ENCODE peak calls at places on chromosomes 5 and 9, in nine cellular contexts. T is lower lobe of right lung, D is body of pancreas, A is PC-9, W is left ventricle myocardium inferior, Y is PC-3, S is transverse colon, N is IMR-90, M is A549. E is an unnamed sample. For H3K4me1, the result is how much of the 10 kb centered on the place peaks cover.

GRCh38 chr5:139651863-139652787 is 4.0 kb downstream of the CXXC5 start:
- DNase-seq in M (peak), W (peak), D (peak), N (peak), A (peak), T (peak), Y (peak), S (peak), E (peak)

GRCh38 chr5:138975098-138975847 is 100.1 kb upstream of the LRRTM2 start:
- DNase-seq in T (no peak), M (no peak), A (no peak), N (peak), S (peak), D (peak), W (peak), Y (no peak), E (no peak)

GRCh38 chr5:134436523-134437339 is 25.1 kb upstream of the CDKN2AIPNL start:
- DNase-seq in W (peak), S (peak), N (peak), M (peak), Y (peak), D (peak), T (peak), A (peak), E (no peak)

GRCh38 chr5:71456362-71456743 is 902 bp downstream of the BDP1 start:
- DNase-seq in Y (peak), T (no peak), W (no peak), S (no peak), D (no peak), N (no peak), M (no peak), A (no peak), E (no peak)

GRCh38 chr5:145908206-145908945 is 28.0 kb upstream of the SH3RF2 start:
- DNase-seq in N (no peak), D (no peak), T (no peak), Y (peak), M (peak), A (no peak), S (no peak), W (no peak), E (no peak)

GRCh38 chr9:125492719-125493118 is 214.3 kb downstream of the MAPKAP1 start:
- DNase-seq in S (no peak), A (no peak), D (no peak), N (no peak), M (no peak), W (no peak), T (no peak), Y (no peak), E (no peak)

GRCh38 chr9:14349818-14350333 is 35.9 kb upstream of the NFIB start:
- DNase-seq in M (no peak), S (no peak), N (no peak), Y (no peak), D (no peak), W (no peak), A (no peak), T (no peak), E (no peak)

GRCh38 chr9:27003406-27004147 is 1.9 kb downstream of the LRRC19 start:
- DNase-seq in W (no peak), D (no peak), N (no peak), A (no peak), S (no peak), T (no peak), M (no peak), Y (no peak), E (no peak)

GRCh38 chr9:86846679-86847078 is 100.6 kb downstream of the GAS1 start:
- DNase-seq in A (no peak), T (no peak), Y (no peak), D (no peak), S (no peak), W (no peak), N (peak), M (no peak), E (no peak)

GRCh38 chr5:153969563-153969895 is 69.2 kb downstream of the FAM114A2 start:
- DNase-seq in W (no peak), D (no peak), Y (no peak), T (no peak), S (no peak), N (no peak), M (no peak), A (no peak), E (no peak)

GRCh38 chr9:1005043-1005667 is 28.7 kb downstream of the DMRT3 start:
- DNase-seq in S (no peak), A (peak), T (no peak), W (no peak), Y (peak), D (peak), M (peak), N (peak), E (no peak)

GRCh38 chr5:147554285-147554817 is 44.5 kb upstream of the DPYSL3 start:
- DNase-seq in T (no peak), N (peak), A (no peak), W (no peak), Y (no peak), D (no peak), S (no peak), M (no peak), E (peak)

GRCh38 chr5:181167814-181168488 is 20.6 kb downstream of the OR2V2 start:
- DNase-seq in D (no peak), N (no peak), S (no peak), Y (peak), M (no peak), W (no peak), A (no peak), T (no peak), E (peak)

GRCh38 chr5:135641329-135642178 is 62.8 kb upstream of the CXCL14 start:
- DNase-seq in Y (no peak), M (no peak), T (no peak), A (no peak), W (no peak), S (no peak), N (no peak), D (no peak), E (peak)

GRCh38 chr9:130461218-130461630 is 16.5 kb downstream of the ASS1 start:
- DNase-seq in W (peak), Y (peak), S (peak), A (peak), T (peak), N (peak), D (peak), M (peak), E (peak)

GRCh38 chr5:56286015-56286992 is 53.2 kb upstream of the ANKRD55 start:
- DNase-seq in N (peak), A (no peak), W (no peak), M (no peak), S (no peak), T (no peak), D (no peak), Y (no peak), E (no peak)

GRCh38 chr5:82074968-82075367 is 103.1 kb downstream of the ATG10 start:
- DNase-seq in A (no peak), D (no peak), T (no peak), Y (no peak), M (no peak), N (no peak), S (no peak), W (no peak), E (no peak)

GRCh38 chr5:157308826-157309465 is 43.0 kb downstream of the CYFIP2 start:
- DNase-seq in N (no peak), M (no peak), Y (peak), S (no peak), W (no peak), T (no peak), D (no peak), A (no peak), E (no peak)
- H3K4me1 ChIP-seq in N (under half), M (under half), Y (under half), S (under half), W (under half), T (under half), D (under half), A (under half), E (under half)

DNA sequence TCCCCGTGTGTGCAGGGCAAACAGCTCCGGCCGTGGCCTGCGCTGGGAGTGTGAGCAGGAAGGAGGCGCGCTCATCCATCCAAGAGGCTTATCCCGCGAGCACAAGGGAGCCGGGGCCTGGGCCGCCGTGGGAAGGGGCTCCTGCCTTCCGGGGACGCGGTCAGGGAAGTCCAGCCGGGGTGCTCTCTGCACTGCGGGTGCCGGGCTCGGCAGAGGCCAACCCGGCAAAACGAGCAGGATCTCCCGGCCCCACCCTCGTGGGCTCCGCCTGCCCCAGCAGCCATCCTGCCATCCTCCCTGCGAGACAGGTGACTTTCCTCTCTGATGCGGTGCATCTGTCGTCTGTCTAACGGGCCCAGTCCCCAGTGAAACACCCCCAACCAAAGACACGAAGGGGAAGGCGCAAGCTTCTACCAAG is 244.2 kb downstream of the AUH start:
- DNase-seq in T (peak), N (no peak), W (no peak), D (no peak), S (no peak), Y (no peak), A (no peak), M (no peak), E (no peak)
- H3K4me3 ChIP-seq in T (peak), N (no peak), W (peak), D (no peak), S (no peak), Y (no peak), A (no peak), M (no peak), E (no peak)

DNA sequence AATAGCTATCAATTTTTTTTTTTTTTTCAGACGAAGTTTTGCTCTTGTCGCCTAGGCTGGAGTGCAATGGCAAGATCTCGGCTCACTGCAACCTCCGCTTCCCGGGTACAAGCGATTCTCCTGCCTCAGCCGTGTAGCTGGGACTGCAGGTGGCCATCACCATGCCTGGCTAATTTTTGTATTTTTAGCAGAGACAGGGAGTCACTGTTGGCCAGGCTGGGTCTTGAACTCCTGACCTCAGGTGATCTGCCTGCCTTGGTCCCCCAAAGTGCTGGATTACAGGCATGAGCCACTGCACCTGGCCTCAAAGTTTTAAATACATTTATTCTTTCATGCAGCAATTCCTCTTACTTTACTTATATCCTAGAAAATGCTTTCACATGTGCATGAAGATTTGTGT is 17.6 kb downstream of the TRIM14 start:
- DNase-seq in W (no peak), S (peak), T (no peak), M (no peak), D (no peak), N (no peak), A (no peak), Y (no peak), E (no peak)
- H3K4me1 ChIP-seq in W (under half), S (under half), T (under half), M (under half), D (under half), N (under half), A (under half), Y (under half), E (under half)

GRCh38 chr5:76544268-76544926 is 78.8 kb downstream of the F2RL2 start:
- DNase-seq in T (peak), Y (peak), W (no peak), A (no peak), S (peak), N (peak), D (peak), M (peak), E (peak)
- H3K4me3 ChIP-seq in T (no peak), Y (no peak), W (no peak), A (no peak), S (no peak), N (no peak), D (no peak), M (no peak), E (no peak)

GRCh38 chr9:127113540-127113928 is 8.9 kb downstream of the ANGPTL2 start:
- DNase-seq in M (no peak), D (no peak), T (no peak), A (no peak), S (no peak), N (no peak), W (no peak), Y (no peak), E (no peak)
- H3K4me1 ChIP-seq in M (under half), D (under half), T (under half), A (under half), S (under half), N (under half), W (half or more), Y (under half), E (under half)

GRCh38 chr5:167754501-167754941 is 536.9 kb upstream of the WWC1 start:
- DNase-seq in M (no peak), S (no peak), Y (peak), D (no peak), N (no peak), W (no peak), T (no peak), A (no peak), E (no peak)

GRCh38 chr5:167755420-167755819 is 536.0 kb upstream of the WWC1 start:
- DNase-seq in N (no peak), D (no peak), T (no peak), Y (no peak), A (no peak), S (no peak), M (no peak), W (no peak), E (no peak)

GRCh38 chr5:167759411-167759821 is 532.0 kb upstream of the WWC1 start:
- DNase-seq in T (no peak), W (no peak), D (no peak), Y (peak), M (peak), A (peak), N (peak), S (no peak), E (no peak)

GRCh38 chr5:167753725-167754490 is 537.5 kb upstream of the WWC1 start:
- DNase-seq in A (no peak), S (no peak), T (no peak), M (no peak), W (no peak), Y (no peak), D (no peak), N (no peak), E (no peak)
- H3K4me3 ChIP-seq in A (no peak), S (no peak), T (no peak), M (no peak), W (no peak), Y (no peak), D (no peak), N (no peak), E (no peak)